ENCODE peak calls at places on chromosomes 4 and X, in nine cellular contexts. Q is uterus; A is CD4-positive, alpha-beta memory T cell; L is adrenal gland; D is fibroblast of lung; Z is psoas muscle; T is HepG2; R is OCI-LY7; H is body of pancreas. X is an unnamed sample.

GRCh38 chr4:110621328-110621812 is 1.5 kb downstream of the PITX2 start:
- DNase-seq in Q (no peak), A (no peak), L (no peak), D (no peak), Z (peak), T (no peak), R (peak), H (no peak), X (no peak)

GRCh38 chrX:147550217-147550616 is 361.5 kb upstream of the FMR1 start:
- DNase-seq in Q (no peak), A (no peak), L (peak), D (no peak), Z (no peak), T (peak), R (peak), H (peak), X (peak)

GRCh38 chr4:70895405-70895804 is 6.8 kb upstream of the MOB1B start:
- DNase-seq in Q (no peak), A (no peak), L (no peak), D (no peak), Z (no peak), T (peak), R (no peak), H (no peak), X (no peak)

GRCh38 chrX:9855536-9856320 is 69.5 kb downstream of the SHROOM2 start:
- DNase-seq in Q (no peak), A (no peak), L (no peak), D (peak), Z (no peak), T (no peak), R (no peak), H (no peak), X (no peak)

GRCh38 chr4:156945532-156945931 is 26.1 kb downstream of the PDGFC start:
- DNase-seq in Q (no peak), A (no peak), L (no peak), D (no peak), Z (no peak), T (no peak), R (no peak), H (no peak), X (no peak)

GRCh38 chrX:31603411-31604120 is 531.7 kb upstream of the FTHL17 start:
- DNase-seq in Q (no peak), A (no peak), L (no peak), D (peak), Z (no peak), T (no peak), R (no peak), H (no peak), X (no peak)

GRCh38 chrX:74450803-74451449 is 29.6 kb downstream of the SLC16A2 start:
- DNase-seq in Q (no peak), A (no peak), L (no peak), D (peak), Z (no peak), T (no peak), R (no peak), H (no peak), X (no peak)

GRCh38 chrX:32673193-32673592 is 538.2 kb downstream of the DMD start:
- DNase-seq in Q (no peak), A (no peak), L (no peak), D (peak), Z (no peak), T (peak), R (peak), H (no peak), X (no peak)

GRCh38 chr4:184763150-184763780 is 29.4 kb upstream of the CENPU start:
- DNase-seq in Q (peak), A (no peak), L (no peak), D (peak), Z (no peak), T (no peak), R (no peak), H (no peak), X (no peak)

GRCh38 chrX:69136546-69137331 is 28.5 kb downstream of the PJA1 start:
- DNase-seq in Q (peak), A (no peak), L (no peak), D (peak), Z (peak), T (no peak), R (no peak), H (no peak), X (peak)

GRCh38 chr4:92101609-92102231 is 202.0 kb upstream of the GRID2 start:
- DNase-seq in Q (no peak), A (no peak), L (no peak), D (peak), Z (no peak), T (no peak), R (no peak), H (no peak), X (no peak)

GRCh38 chr4:111854494-111855087 is 290.7 kb upstream of the FAM241A start:
- DNase-seq in Q (no peak), A (no peak), L (peak), D (peak), Z (no peak), T (peak), R (peak), H (peak), X (peak)

GRCh38 chr4:152499322-152499721 is 36.6 kb downstream of the FBXW7 start:
- DNase-seq in Q (no peak), A (no peak), L (no peak), D (no peak), Z (no peak), T (no peak), R (no peak), H (no peak), X (no peak)

GRCh38 chrX:153564047-153564606 is 34.8 kb downstream of the CCNQ start:
- DNase-seq in Q (no peak), A (no peak), L (no peak), D (peak), Z (peak), T (peak), R (no peak), H (no peak), X (no peak)

GRCh38 chrX:43581167-43581566 is 74.9 kb upstream of the MAOA start:
- DNase-seq in Q (no peak), A (no peak), L (no peak), D (no peak), Z (no peak), T (no peak), R (no peak), H (no peak), X (no peak)

GRCh38 chr4:56674984-56675383 is 6.1 kb downstream of the HOPX start:
- DNase-seq in Q (no peak), A (no peak), L (no peak), D (no peak), Z (no peak), T (no peak), R (no peak), H (no peak), X (no peak)

GRCh38 chrX:10992110-10992509 is 119.0 kb upstream of the HCCS start:
- DNase-seq in Q (no peak), A (no peak), L (no peak), D (no peak), Z (no peak), T (peak), R (no peak), H (no peak), X (no peak)

GRCh38 chrX:78710146-78710545 is 37.4 kb upstream of the LPAR4 start:
- DNase-seq in Q (no peak), A (no peak), L (no peak), D (peak), Z (no peak), T (no peak), R (no peak), H (no peak), X (no peak)

GRCh38 chr4:140943486-140943885 is 187.3 kb upstream of the TBC1D9 start:
- DNase-seq in Q (no peak), A (no peak), L (no peak), D (no peak), Z (no peak), T (no peak), R (no peak), H (no peak), X (no peak)

GRCh38 chrX:19954707-19955106 is 36.2 kb downstream of the BCLAF3 start:
- DNase-seq in Q (no peak), A (no peak), L (no peak), D (peak), Z (no peak), T (no peak), R (no peak), H (no peak), X (no peak)

GRCh38 chr4:153075836-153076235 is 128.4 kb upstream of the TRIM2 start:
- DNase-seq in Q (no peak), A (no peak), L (no peak), D (no peak), Z (no peak), T (no peak), R (no peak), H (no peak), X (no peak)

DNA sequence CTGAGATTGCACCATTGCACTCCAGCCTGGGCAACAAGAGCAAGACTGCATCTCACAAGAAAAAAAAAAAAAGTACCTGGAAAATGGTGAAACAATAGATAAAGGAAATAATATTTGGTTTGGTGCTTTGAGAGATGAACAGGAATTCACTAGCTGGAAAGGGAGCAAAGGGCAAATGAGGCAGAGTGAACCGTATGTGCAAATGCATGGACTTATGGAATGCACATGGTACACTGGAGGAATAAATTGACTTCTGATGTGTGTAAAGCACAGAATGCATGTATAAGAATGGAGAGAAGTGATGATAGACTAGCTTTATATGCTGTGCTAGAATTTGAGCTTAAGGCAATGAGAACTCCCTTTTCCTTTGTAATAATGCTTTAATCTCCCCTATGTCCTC is 413.3 kb downstream of the SPRY1 start:
- DNase-seq in Q (no peak), A (no peak), L (no peak), D (no peak), Z (no peak), T (peak), R (no peak), H (no peak), X (no peak)
- H3K27ac ChIP-seq in Q (no peak), A (no peak), L (no peak), D (no peak), Z (no peak), T (no peak), R (no peak), H (no peak), X (no peak)

GRCh38 chr4:88041626-88042025 is 34.2 kb downstream of the PKD2 start:
- DNase-seq in Q (no peak), A (no peak), L (no peak), D (no peak), Z (no peak), T (peak), R (no peak), H (peak), X (no peak)
- H3K27ac ChIP-seq in Q (no peak), A (no peak), L (no peak), D (no peak), Z (no peak), T (peak), R (no peak), H (no peak), X (no peak)

GRCh38 chr4:4204401-4204745 is 22.4 kb downstream of the OTOP1 start:
- DNase-seq in Q (no peak), A (no peak), L (no peak), D (no peak), Z (no peak), T (no peak), R (no peak), H (no peak), X (no peak)
- H3K27ac ChIP-seq in Q (no peak), A (no peak), L (no peak), D (no peak), Z (no peak), T (no peak), R (no peak), H (no peak), X (no peak)

DNA sequence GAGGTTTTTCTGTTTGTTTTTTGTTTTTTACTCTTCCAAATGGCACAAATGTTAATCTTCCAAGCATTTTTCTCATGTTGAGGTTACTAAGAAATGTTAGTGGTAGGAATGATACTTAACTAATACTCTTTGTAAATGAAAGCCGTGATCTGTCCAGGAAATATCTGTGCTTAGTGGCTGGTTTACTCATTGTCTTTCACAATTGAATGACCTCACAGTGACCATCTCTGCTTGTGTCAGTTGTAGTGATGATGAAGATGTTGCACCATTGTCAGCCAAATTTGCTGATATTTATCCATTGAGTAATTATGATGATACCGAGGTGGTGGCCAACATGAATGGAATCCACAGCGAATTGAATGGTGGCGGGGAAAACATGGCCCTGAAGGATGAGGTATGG is 93.5 kb downstream of the TNIP2 start:
- DNase-seq in Q (no peak), A (no peak), L (no peak), D (peak), Z (no peak), T (no peak), R (no peak), H (no peak), X (no peak)
- H3K27ac ChIP-seq in Q (no peak), A (no peak), L (no peak), D (peak), Z (no peak), T (no peak), R (no peak), H (no peak), X (no peak)

X was measured in testis.